ENCODE peak calls at places on chromosomes 12 and 14, in six cellular contexts. E is A549, P is pancreas, B is heart right ventricle, N is spleen, G is right lobe of liver. T is an unnamed sample. For H3K9me3, the result is how much of the 10 kb centered on the place peaks cover.

GRCh38 chr12:104510145-104510872 is 53.6 kb downstream of the CHST11 start:
- DNase-seq in P (no peak), G (no peak), E (no peak), N (no peak), B (no peak), T (no peak)

GRCh38 chr14:58501214-58501816 is 73.8 kb downstream of the KIAA0586 start:
- DNase-seq in P (no peak), E (peak), B (no peak), G (no peak), N (no peak), T (no peak)

GRCh38 chr14:90109858-90110257 is 48.1 kb downstream of the KCNK13 start:
- DNase-seq in N (no peak), E (peak), P (no peak), G (no peak), B (no peak), T (no peak)

GRCh38 chr12:115966376-115966775 is 311.1 kb downstream of the MED13L start:
- DNase-seq in E (no peak), N (no peak), P (no peak), B (no peak), G (no peak), T (no peak)

GRCh38 chr14:61080591-61081010 is 99.6 kb downstream of the SLC38A6 start:
- DNase-seq in P (no peak), E (no peak), B (no peak), N (no peak), G (no peak), T (no peak)

GRCh38 chr12:6178981-6179761 is 21.0 kb upstream of the CD9 start:
- DNase-seq in B (no peak), P (no peak), N (peak), G (no peak), E (no peak), T (no peak)

GRCh38 chr12:79668113-79668512 is 22.7 kb downstream of the PAWR start:
- DNase-seq in N (no peak), E (no peak), G (no peak), P (no peak), B (no peak), T (no peak)

GRCh38 chr14:99382781-99383456 is 97.7 kb downstream of the SETD3 start:
- DNase-seq in E (peak), N (no peak), G (peak), P (no peak), B (no peak), T (no peak)

GRCh38 chr12:121065345-121065744 is 26.3 kb upstream of the OASL start:
- DNase-seq in B (no peak), E (no peak), P (no peak), N (no peak), G (no peak), T (no peak)

GRCh38 chr14:68359862-68360552 is 432.9 kb downstream of the ZFP36L1 start:
- DNase-seq in N (no peak), P (no peak), E (peak), B (peak), G (no peak), T (no peak)

GRCh38 chr14:89899917-89900680 is 54.4 kb downstream of the EFCAB11 start:
- DNase-seq in E (no peak), N (no peak), G (no peak), B (no peak), P (no peak), T (no peak)

GRCh38 chr14:96225745-96226151 is 21.1 kb downstream of the BDKRB2 start:
- DNase-seq in E (no peak), G (no peak), B (no peak), P (no peak), N (no peak), T (no peak)

GRCh38 chr12:45243963-45244362 is 28.1 kb downstream of the ANO6 start:
- DNase-seq in B (no peak), G (no peak), N (no peak), P (no peak), E (no peak), T (no peak)

GRCh38 chr12:53276511-53276910 is 8.4 kb downstream of the ESPL1 start:
- DNase-seq in B (no peak), E (no peak), G (no peak), P (no peak), N (no peak), T (no peak)

GRCh38 chr12:106415134-106415533 is 57.6 kb downstream of the POLR3B start:
- DNase-seq in B (no peak), E (no peak), P (no peak), G (no peak), N (no peak), T (no peak)

GRCh38 chr12:107349008-107349747 is 255.8 kb upstream of the CRY1 start:
- DNase-seq in N (no peak), E (peak), B (no peak), G (no peak), P (peak), T (no peak)

GRCh38 chr12:32264995-32265394 is 134.4 kb upstream of the FGD4 start:
- DNase-seq in E (no peak), P (no peak), G (no peak), N (no peak), B (no peak), T (no peak)

GRCh38 chr12:98208846-98209245 is 306.5 kb upstream of the TMPO start:
- DNase-seq in B (no peak), P (no peak), N (no peak), E (no peak), G (no peak), T (no peak)

GRCh38 chr12:49741882-49742620 is 694 bp downstream of the TMBIM6 start:
- DNase-seq in N (peak), P (peak), E (peak), G (peak), B (peak), T (peak)

GRCh38 chr12:57160021-57160420 is 12.6 kb upstream of the LRP1-AS start:
- DNase-seq in B (no peak), N (no peak), E (no peak), G (no peak), P (no peak), T (no peak)

GRCh38 chr12:57158186-57158585 is 10.8 kb upstream of the LRP1-AS start:
- DNase-seq in P (no peak), B (no peak), E (no peak), N (no peak), G (no peak), T (no peak)

GRCh38 chr12:57159341-57159740 is 11.9 kb upstream of the LRP1-AS start:
- DNase-seq in E (no peak), B (no peak), N (no peak), G (no peak), P (no peak), T (no peak)

GRCh38 chr12:57157588-57158173 is 10.3 kb upstream of the LRP1-AS start:
- DNase-seq in N (no peak), E (no peak), G (no peak), P (no peak), B (no peak), T (no peak)

GRCh38 chr12:57158665-57159064 is 11.2 kb upstream of the LRP1-AS start:
- DNase-seq in B (no peak), N (no peak), P (no peak), E (no peak), G (no peak), T (no peak)
- H3K27ac ChIP-seq in B (peak), N (no peak), P (no peak), E (no peak), G (no peak), T (no peak)

DNA sequence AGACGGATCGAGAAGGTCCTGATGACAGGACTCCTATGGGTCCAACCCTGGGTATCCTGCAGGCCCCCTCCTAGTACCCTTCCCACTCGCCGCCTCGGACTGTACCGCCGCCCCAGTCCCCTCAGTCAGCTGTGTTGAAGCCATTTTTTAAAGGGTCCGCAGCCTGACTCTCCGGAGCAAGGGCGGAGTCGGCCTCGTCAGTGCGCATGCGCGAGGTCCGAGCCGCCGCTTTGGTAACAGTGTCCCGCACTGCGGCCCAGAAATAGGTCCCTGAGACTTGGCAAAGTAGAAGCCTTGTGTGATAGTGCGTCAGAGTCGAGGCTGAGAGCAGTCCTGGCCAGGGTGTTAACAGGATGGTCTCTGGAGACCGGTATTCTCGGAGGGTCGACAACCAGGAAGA is 769.0 kb upstream of the ALG10B start:
- DNase-seq in N (no peak), B (no peak), G (no peak), P (no peak), E (no peak), T (no peak)
- H3K9me3 ChIP-seq in N (half or more), B (under half), G (under half), P (under half), E (under half), T (under half)

DNA sequence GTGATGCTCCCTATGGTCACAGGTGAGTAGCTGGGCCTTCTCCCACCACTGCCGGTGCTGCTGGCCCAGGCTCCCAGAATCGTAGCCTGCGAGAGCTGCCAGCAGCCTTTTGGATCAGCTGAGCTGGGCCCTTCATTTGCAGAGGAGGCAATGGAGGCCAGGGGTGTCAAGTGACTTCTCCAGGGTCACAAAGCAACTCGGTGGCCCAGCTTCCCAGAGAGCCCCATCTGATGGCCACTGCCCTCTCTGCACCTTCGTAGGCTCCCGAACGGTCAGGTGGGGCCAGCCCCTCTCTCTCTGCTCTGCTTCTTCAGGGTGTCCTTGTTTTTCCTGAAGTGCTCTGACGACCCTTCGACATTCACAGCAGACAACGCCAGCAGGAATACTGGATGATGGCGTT is 4.6 kb downstream of the KRT80 start:
- DNase-seq in E (no peak), B (no peak), G (no peak), P (no peak), N (no peak), T (no peak)
- H3K27ac ChIP-seq in E (peak), B (no peak), G (no peak), P (no peak), N (no peak), T (no peak)

GRCh38 chr14:72800848-72801370 is 93.0 kb downstream of the DPF3 start:
- DNase-seq in B (no peak), P (no peak), N (no peak), E (no peak), G (no peak), T (no peak)

GRCh38 chr14:72800296-72800695 is 93.6 kb downstream of the DPF3 start:
- DNase-seq in E (no peak), G (no peak), P (no peak), N (no peak), B (no peak), T (no peak)

GRCh38 chr14:72801381-72801812 is 92.5 kb downstream of the DPF3 start:
- DNase-seq in N (no peak), B (no peak), E (peak), G (no peak), P (no peak), T (no peak)

GRCh38 chr14:72802588-72802946 is 91.3 kb downstream of the DPF3 start:
- DNase-seq in B (no peak), P (no peak), E (no peak), N (no peak), G (no peak), T (no peak)

DNA sequence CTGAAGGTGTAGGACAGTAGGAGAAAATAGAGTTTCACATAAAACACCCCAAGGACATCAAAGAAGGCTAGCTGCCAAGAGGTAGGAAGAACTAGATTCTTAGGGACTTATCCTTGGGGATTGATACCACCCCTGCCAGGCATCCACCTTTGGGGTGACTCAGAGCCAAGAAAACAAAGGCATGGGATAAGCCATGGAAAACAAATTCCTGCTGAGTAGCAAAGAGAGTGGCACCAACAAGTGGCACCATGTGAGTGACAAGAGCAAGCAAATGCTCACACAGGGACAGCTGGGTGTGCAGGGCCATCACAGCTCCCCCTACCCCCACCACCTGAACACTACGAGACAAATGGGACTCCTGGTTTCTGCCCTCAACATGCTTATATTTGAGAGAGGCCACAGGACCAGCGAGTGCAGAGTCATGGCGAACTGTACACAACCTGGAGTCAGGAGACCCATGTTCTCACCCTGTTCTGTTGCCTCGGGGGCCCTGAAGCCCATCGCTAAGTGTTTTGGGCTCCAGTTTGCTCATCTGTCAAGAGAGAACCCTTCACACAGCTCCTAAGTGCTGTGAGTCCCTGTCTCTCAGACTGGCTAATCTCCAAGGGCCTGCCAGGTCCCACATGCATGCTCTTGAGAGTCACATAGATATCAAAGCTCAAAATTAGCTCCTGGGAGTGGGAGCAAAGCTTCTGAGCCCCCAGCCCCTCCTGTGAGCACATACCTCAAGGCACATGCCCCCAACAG is 91.9 kb downstream of the DPF3 start:
- DNase-seq in B (no peak), E (no peak), P (no peak), N (no peak), G (no peak), T (no peak)
- H3K9me3 ChIP-seq in B (under half), E (under half), P (under half), N (under half), G (under half), T (under half)

GRCh38 chr12:23552417-23552816 is 397.1 kb downstream of the SOX5 start:
- DNase-seq in E (no peak), P (no peak), B (no peak), G (no peak), N (no peak), T (no peak)

GRCh38 chr12:23555180-23555784 is 394.2 kb downstream of the SOX5 start:
- DNase-seq in B (no peak), P (no peak), N (no peak), G (no peak), E (no peak), T (no peak)

GRCh38 chr12:23559268-23559753 is 390.2 kb downstream of the SOX5 start:
- DNase-seq in G (no peak), E (no peak), N (no peak), P (no peak), B (no peak), T (no peak)

GRCh38 chr12:23556661-23557060 is 392.8 kb downstream of the SOX5 start:
- DNase-seq in E (no peak), G (no peak), P (no peak), N (no peak), B (no peak), T (no peak)

DNA sequence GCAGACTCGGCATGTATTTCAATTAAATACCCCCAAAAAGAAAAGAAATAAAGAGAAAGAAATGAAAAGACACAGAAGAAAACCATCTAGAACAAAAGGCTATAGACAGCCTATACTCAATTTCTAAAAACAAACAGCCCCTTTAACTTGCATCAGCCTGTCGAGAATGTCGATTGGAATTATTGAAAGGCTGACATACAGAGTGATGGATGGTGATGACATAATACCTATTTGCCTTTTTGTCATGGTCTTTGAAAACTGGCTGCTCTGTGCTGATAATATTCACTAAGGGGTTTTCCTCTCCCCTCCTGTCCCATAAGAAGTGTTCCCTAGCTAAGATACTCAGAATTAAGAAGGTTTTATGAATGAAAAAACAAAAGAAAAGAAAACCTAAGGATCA is 393.7 kb downstream of the SOX5 start:
- DNase-seq in B (no peak), N (no peak), E (no peak), P (no peak), G (no peak), T (no peak)
- H3K27ac ChIP-seq in B (no peak), N (no peak), E (no peak), P (no peak), G (no peak), T (no peak)

GRCh38 chr14:77936138-77936639 is 136.3 kb downstream of the ADCK1 start:
- DNase-seq in P (no peak), B (no peak), G (no peak), N (no peak), E (no peak), T (no peak)
- H3K9me3 ChIP-seq in P (under half), B (under half), G (under half), N (under half), E (under half), T (under half)

DNA sequence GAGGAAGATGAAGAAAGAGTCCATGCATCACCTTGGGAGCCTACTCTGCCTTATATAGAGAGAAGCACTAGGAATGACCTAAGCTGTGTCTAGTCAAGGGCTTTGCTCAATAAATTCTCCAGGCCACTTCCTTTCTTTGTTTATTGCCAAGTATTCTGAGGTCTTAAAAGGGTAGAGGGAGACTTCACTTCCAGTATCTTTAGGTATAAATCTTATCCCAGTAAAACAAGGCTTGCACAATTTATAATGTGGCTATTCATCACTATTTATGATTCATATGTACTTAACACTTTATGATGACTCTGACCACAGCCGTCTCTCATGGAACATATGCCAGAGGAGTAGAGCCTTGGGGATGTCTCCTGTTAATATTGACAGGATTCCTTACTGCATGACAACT is 85.1 kb upstream of the ARHGAP5 start:
- DNase-seq in E (no peak), G (no peak), B (no peak), P (no peak), N (no peak), T (no peak)
- H3K27ac ChIP-seq in E (peak), G (no peak), B (no peak), P (no peak), N (no peak), T (no peak)

DNA sequence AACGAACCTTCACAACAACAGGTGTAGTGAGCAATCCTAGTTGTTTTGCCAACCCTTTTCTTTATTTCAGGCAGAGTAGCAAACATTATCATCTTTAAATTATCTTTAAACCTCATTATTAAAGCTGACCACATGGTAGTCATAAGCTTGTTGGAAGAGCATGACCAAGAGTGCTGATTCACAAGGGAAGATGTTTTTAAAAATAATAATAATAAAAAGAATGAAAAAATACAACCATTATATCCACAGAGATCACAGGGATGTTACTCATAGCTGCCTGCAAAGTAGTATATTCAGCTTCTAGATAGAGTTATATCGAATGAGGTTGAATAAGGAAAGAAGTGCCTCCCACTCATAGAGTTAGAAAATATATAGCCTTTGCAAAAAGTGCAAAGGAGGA is 101.0 kb upstream of the FLRT2 start:
- DNase-seq in B (no peak), P (no peak), N (no peak), E (no peak), G (no peak), T (no peak)
- H3K9me3 ChIP-seq in B (under half), P (under half), N (under half), E (under half), G (under half), T (under half)

GRCh38 chr14:102493585-102493984 is 16.0 kb downstream of the ANKRD9 start:
- DNase-seq in P (no peak), G (no peak), B (peak), E (no peak), N (peak), T (no peak)

GRCh38 chr14:102491366-102491765 is 18.2 kb downstream of the ANKRD9 start:
- DNase-seq in N (no peak), E (no peak), B (no peak), P (no peak), G (no peak), T (no peak)

GRCh38 chr14:102492523-102492910 is 17.1 kb downstream of the ANKRD9 start:
- DNase-seq in B (no peak), N (peak), E (no peak), P (no peak), G (no peak), T (no peak)

GRCh38 chr14:102491786-102492522 is 17.6 kb downstream of the ANKRD9 start:
- DNase-seq in P (no peak), B (no peak), N (peak), G (no peak), E (no peak), T (no peak)

GRCh38 chr14:102493096-102493495 is 16.5 kb downstream of the ANKRD9 start:
- DNase-seq in E (no peak), G (no peak), P (no peak), N (peak), B (no peak), T (no peak)
- H3K27ac ChIP-seq in E (no peak), G (no peak), P (no peak), N (no peak), B (no peak), T (no peak)